ENCODE peak calls at places on chromosomes 13 and 19, in four cellular contexts. I is stimulated activated CD4-positive, alpha-beta T cell treated with anti-CD3 and anti-CD28 coated beads, TNF-alpha, amount 100 ng/mL, for 24 hours; P is AG04450; S is GM04503. J is an unnamed sample.

GRCh38 chr13:73462241-73462640 is 403.4 kb downstream of the KLF5 start:
- DNase-seq in S (no peak), I (no peak), P (no peak), J (peak)

GRCh38 chr13:31022491-31022890 is 90.0 kb downstream of the TEX26 start:
- DNase-seq in S (no peak), P (no peak), I (no peak), J (no peak)

GRCh38 chr13:41693434-41693833 is 236.1 kb downstream of the RGCC start:
- DNase-seq in P (no peak), S (no peak), I (no peak), J (no peak)

GRCh38 chr19:49889687-49890348 is 6.9 kb downstream of the IL4I1 start:
- DNase-seq in P (no peak), I (peak), S (no peak), J (peak)

GRCh38 chr19:38685666-38686529 is 38.4 kb downstream of the ACTN4 start:
- DNase-seq in P (no peak), S (no peak), I (no peak), J (no peak)

GRCh38 chr13:20198781-20199180 is 6.0 kb upstream of the GJB2 start:
- DNase-seq in S (no peak), P (no peak), I (no peak), J (no peak)

GRCh38 chr19:11435833-11436313 is 438 bp downstream of the PRKCSH start:
- DNase-seq in P (peak), S (no peak), I (no peak), J (peak)

GRCh38 chr19:6086081-6086858 is 24.0 kb downstream of the RFX2 start:
- DNase-seq in P (no peak), I (no peak), S (no peak), J (peak)

GRCh38 chr13:106569233-106570095 is 1.5 kb upstream of the ARGLU1 start:
- DNase-seq in S (no peak), P (no peak), I (no peak), J (peak)

GRCh38 chr19:33064778-33065550 is at the start of gene RHPN2:
- DNase-seq in P (no peak), S (no peak), I (peak), J (peak)

GRCh38 chr19:46404884-46405658 is 8.3 kb downstream of the CCDC8 start:
- DNase-seq in S (no peak), P (no peak), I (no peak), J (no peak)

GRCh38 chr13:97067342-97067895 is 73.1 kb upstream of the OXGR1 start:
- DNase-seq in S (no peak), I (no peak), P (no peak), J (peak)

GRCh38 chr19:54100560-54100959 is at the start of gene OSCAR:
- DNase-seq in P (no peak), I (no peak), S (no peak), J (no peak)

J was measured in trophoblast cell.